ENCODE peak calls at places on chromosomes 12 and 14, in seven cellular contexts. One of them, this sample, is unnamed.

GRCh38 chr14:61963926-61964325 is 201.7 kb downstream of the SNAPC1 start:
- DNase-seq in NCI-H774: no peak
- DNase-seq in NCI-H1417 treated with DMSO at 0.1 percent for 48 hours: no peak
- DNase-seq in naive B cell: no peak
- DNase-seq in GM18507: no peak
- DNase-seq in M059J: no peak
- DNase-seq in HFF-Myc: no peak
- DNase-seq in this sample: no peak

GRCh38 chr14:73007835-73008234 is 19.1 kb downstream of the ZFYVE1 start:
- DNase-seq in NCI-H1417 treated with DMSO at 0.1 percent for 48 hours: no peak
- DNase-seq in NCI-H774: no peak
- DNase-seq in naive B cell: no peak
- DNase-seq in GM18507: no peak
- DNase-seq in HFF-Myc: no peak
- DNase-seq in M059J: no peak
- DNase-seq in this sample: no peak

GRCh38 chr12:3456809-3457208 is 34.2 kb upstream of the PRMT8 start:
- DNase-seq in GM18507: no peak
- DNase-seq in NCI-H1417 treated with DMSO at 0.1 percent for 48 hours: peak
- DNase-seq in naive B cell: no peak
- DNase-seq in NCI-H774: peak
- DNase-seq in HFF-Myc: no peak
- DNase-seq in M059J: peak
- DNase-seq in this sample: no peak

GRCh38 chr14:100822007-100822406 is 3.9 kb upstream of the MEG3 start:
- DNase-seq in NCI-H1417 treated with DMSO at 0.1 percent for 48 hours: no peak
- DNase-seq in HFF-Myc: no peak
- DNase-seq in naive B cell: no peak
- DNase-seq in NCI-H774: no peak
- DNase-seq in M059J: no peak
- DNase-seq in GM18507: no peak
- DNase-seq in this sample: no peak

GRCh38 chr12:113310489-113310888 is 24.4 kb downstream of the SLC8B1 start:
- DNase-seq in naive B cell: no peak
- DNase-seq in NCI-H774: no peak
- DNase-seq in HFF-Myc: no peak
- DNase-seq in M059J: no peak
- DNase-seq in NCI-H1417 treated with DMSO at 0.1 percent for 48 hours: no peak
- DNase-seq in GM18507: no peak
- DNase-seq in this sample: no peak

GRCh38 chr14:74913986-74914573 is 9.0 kb downstream of the RPS6KL1 start:
- DNase-seq in HFF-Myc: peak
- DNase-seq in GM18507: no peak
- DNase-seq in NCI-H1417 treated with DMSO at 0.1 percent for 48 hours: no peak
- DNase-seq in NCI-H774: no peak
- DNase-seq in M059J: peak
- DNase-seq in naive B cell: no peak
- DNase-seq in this sample: peak

GRCh38 chr12:76080017-76080728 is 4.3 kb downstream of the NAP1L1 start:
- DNase-seq in NCI-H1417 treated with DMSO at 0.1 percent for 48 hours: no peak
- DNase-seq in NCI-H774: peak
- DNase-seq in HFF-Myc: no peak
- DNase-seq in GM18507: no peak
- DNase-seq in M059J: peak
- DNase-seq in naive B cell: no peak
- DNase-seq in this sample: no peak

GRCh38 chr14:69703047-69704046 is 63.6 kb upstream of the SRSF5 start:
- DNase-seq in GM18507: no peak
- DNase-seq in M059J: no peak
- DNase-seq in NCI-H774: no peak
- DNase-seq in naive B cell: no peak
- DNase-seq in HFF-Myc: no peak
- DNase-seq in NCI-H1417 treated with DMSO at 0.1 percent for 48 hours: no peak
- DNase-seq in this sample: no peak

GRCh38 chr12:99223554-99223953 is 424.0 kb upstream of the GARIN6 start:
- DNase-seq in NCI-H774: no peak
- DNase-seq in GM18507: no peak
- DNase-seq in M059J: peak
- DNase-seq in naive B cell: no peak
- DNase-seq in NCI-H1417 treated with DMSO at 0.1 percent for 48 hours: no peak
- DNase-seq in HFF-Myc: no peak
- DNase-seq in this sample: no peak

GRCh38 chr14:103528512-103529382 is at the start of gene TRMT61A:
- DNase-seq in HFF-Myc: peak
- DNase-seq in M059J: peak
- DNase-seq in NCI-H1417 treated with DMSO at 0.1 percent for 48 hours: peak
- DNase-seq in GM18507: peak
- DNase-seq in naive B cell: peak
- DNase-seq in NCI-H774: peak
- DNase-seq in this sample: peak

GRCh38 chr12:31900271-31900670 is 58.9 kb upstream of the RESF1 start:
- DNase-seq in M059J: peak
- DNase-seq in GM18507: no peak
- DNase-seq in NCI-H774: no peak
- DNase-seq in HFF-Myc: no peak
- DNase-seq in NCI-H1417 treated with DMSO at 0.1 percent for 48 hours: no peak
- DNase-seq in naive B cell: no peak
- DNase-seq in this sample: no peak

GRCh38 chr12:68411371-68411770 is 79.2 kb upstream of the MDM1 start:
- DNase-seq in NCI-H1417 treated with DMSO at 0.1 percent for 48 hours: no peak
- DNase-seq in naive B cell: no peak
- DNase-seq in NCI-H774: no peak
- DNase-seq in M059J: no peak
- DNase-seq in HFF-Myc: no peak
- DNase-seq in GM18507: no peak
- DNase-seq in this sample: no peak

GRCh38 chr14:65361920-65362319 is 50.6 kb upstream of the FUT8 start:
- DNase-seq in naive B cell: no peak
- DNase-seq in NCI-H774: no peak
- DNase-seq in HFF-Myc: no peak
- DNase-seq in GM18507: no peak
- DNase-seq in NCI-H1417 treated with DMSO at 0.1 percent for 48 hours: no peak
- DNase-seq in M059J: no peak
- DNase-seq in this sample: peak

GRCh38 chr14:34684578-34684977 is 29.8 kb downstream of the CFL2 start:
- DNase-seq in M059J: peak
- DNase-seq in NCI-H774: no peak
- DNase-seq in NCI-H1417 treated with DMSO at 0.1 percent for 48 hours: no peak
- DNase-seq in HFF-Myc: no peak
- DNase-seq in naive B cell: no peak
- DNase-seq in GM18507: no peak
- DNase-seq in this sample: no peak

GRCh38 chr14:77268989-77269595 is 1.9 kb downstream of the NGB start:
- DNase-seq in M059J: no peak
- DNase-seq in NCI-H1417 treated with DMSO at 0.1 percent for 48 hours: peak
- DNase-seq in naive B cell: no peak
- DNase-seq in NCI-H774: no peak
- DNase-seq in HFF-Myc: no peak
- DNase-seq in GM18507: no peak
- DNase-seq in this sample: no peak

GRCh38 chr14:68785817-68786490 is 6.9 kb downstream of the ZFP36L1 start:
- DNase-seq in NCI-H1417 treated with DMSO at 0.1 percent for 48 hours: no peak
- DNase-seq in GM18507: no peak
- DNase-seq in naive B cell: no peak
- DNase-seq in NCI-H774: no peak
- DNase-seq in HFF-Myc: no peak
- DNase-seq in M059J: no peak
- DNase-seq in this sample: no peak

GRCh38 chr14:77988966-77989365 is 181.2 kb upstream of the NRXN3 start:
- DNase-seq in naive B cell: no peak
- DNase-seq in NCI-H1417 treated with DMSO at 0.1 percent for 48 hours: no peak
- DNase-seq in M059J: peak
- DNase-seq in GM18507: no peak
- DNase-seq in HFF-Myc: peak
- DNase-seq in NCI-H774: no peak
- DNase-seq in this sample: peak

GRCh38 chr14:100677925-100678765 is 48.5 kb upstream of the DLK1 start:
- DNase-seq in M059J: peak
- DNase-seq in GM18507: no peak
- DNase-seq in naive B cell: no peak
- DNase-seq in NCI-H1417 treated with DMSO at 0.1 percent for 48 hours: no peak
- DNase-seq in HFF-Myc: peak
- DNase-seq in NCI-H774: no peak
- DNase-seq in this sample: no peak

GRCh38 chr14:104938960-104939359 is 14.3 kb downstream of the PLD4 start:
- DNase-seq in HFF-Myc: no peak
- DNase-seq in GM18507: no peak
- DNase-seq in NCI-H774: no peak
- DNase-seq in M059J: no peak
- DNase-seq in naive B cell: no peak
- DNase-seq in NCI-H1417 treated with DMSO at 0.1 percent for 48 hours: no peak
- DNase-seq in this sample: no peak

GRCh38 chr12:109544955-109545531 is 28.3 kb downstream of the MMAB start:
- DNase-seq in HFF-Myc: no peak
- DNase-seq in naive B cell: no peak
- DNase-seq in NCI-H774: no peak
- DNase-seq in M059J: peak
- DNase-seq in GM18507: no peak
- DNase-seq in NCI-H1417 treated with DMSO at 0.1 percent for 48 hours: no peak
- DNase-seq in this sample: no peak

GRCh38 chr14:81363746-81364400 is 36.3 kb downstream of the STON2 start:
- DNase-seq in NCI-H774: no peak
- DNase-seq in HFF-Myc: peak
- DNase-seq in NCI-H1417 treated with DMSO at 0.1 percent for 48 hours: no peak
- DNase-seq in GM18507: no peak
- DNase-seq in naive B cell: no peak
- DNase-seq in M059J: no peak
- DNase-seq in this sample: no peak

GRCh38 chr12:75289678-75290200 is 40.4 kb downstream of the CAPS2 start:
- DNase-seq in GM18507: no peak
- DNase-seq in NCI-H774: no peak
- DNase-seq in naive B cell: no peak
- DNase-seq in NCI-H1417 treated with DMSO at 0.1 percent for 48 hours: peak
- DNase-seq in HFF-Myc: no peak
- DNase-seq in M059J: peak
- DNase-seq in this sample: no peak

GRCh38 chr12:57888407-57889157 is 42.1 kb upstream of the CTDSP2 start:
- DNase-seq in NCI-H1417 treated with DMSO at 0.1 percent for 48 hours: peak
- DNase-seq in HFF-Myc: no peak
- DNase-seq in GM18507: no peak
- DNase-seq in M059J: peak
- DNase-seq in naive B cell: no peak
- DNase-seq in NCI-H774: peak
- DNase-seq in this sample: no peak

GRCh38 chr12:56581418-56582145 is 48.5 kb downstream of the BAZ2A start:
- DNase-seq in NCI-H1417 treated with DMSO at 0.1 percent for 48 hours: no peak
- DNase-seq in M059J: peak
- DNase-seq in HFF-Myc: no peak
- DNase-seq in GM18507: no peak
- DNase-seq in NCI-H774: no peak
- DNase-seq in naive B cell: no peak
- DNase-seq in this sample: no peak

GRCh38 chr12:85036241-85036707 is at the start of the genes LRRIQ1 and TSPAN19:
- DNase-seq in M059J: peak
- DNase-seq in GM18507: peak
- DNase-seq in HFF-Myc: peak
- DNase-seq in naive B cell: peak
- DNase-seq in NCI-H774: peak
- DNase-seq in NCI-H1417 treated with DMSO at 0.1 percent for 48 hours: peak
- DNase-seq in this sample: peak

GRCh38 chr12:42409471-42409870 is 83.5 kb downstream of the PPHLN1 start:
- DNase-seq in NCI-H1417 treated with DMSO at 0.1 percent for 48 hours: no peak
- DNase-seq in GM18507: no peak
- DNase-seq in M059J: no peak
- DNase-seq in naive B cell: no peak
- DNase-seq in HFF-Myc: no peak
- DNase-seq in NCI-H774: no peak
- DNase-seq in this sample: no peak

GRCh38 chr14:50230601-50231474 is 540 bp downstream of the SOS2 start:
- DNase-seq in naive B cell: peak
- DNase-seq in GM18507: no peak
- DNase-seq in NCI-H1417 treated with DMSO at 0.1 percent for 48 hours: peak
- DNase-seq in M059J: peak
- DNase-seq in HFF-Myc: no peak
- DNase-seq in NCI-H774: no peak
- DNase-seq in this sample: peak

GRCh38 chr14:25122188-25122587 is 72.2 kb upstream of the STXBP6 start:
- DNase-seq in HFF-Myc: no peak
- DNase-seq in NCI-H774: no peak
- DNase-seq in GM18507: no peak
- DNase-seq in naive B cell: no peak
- DNase-seq in NCI-H1417 treated with DMSO at 0.1 percent for 48 hours: no peak
- DNase-seq in M059J: no peak
- DNase-seq in this sample: no peak

This sample was measured in gastrocnemius medialis.